ENCODE peak calls at places on chromosomes 11 and 22, in six cellular contexts. G is HAP-1; F is Panc1; J is CD8-positive, alpha-beta T cell; I is cardiac fibroblast; M is colonic mucosa. X is an unnamed sample.

GRCh38 chr11:113167599-113167998 is 146.8 kb upstream of the TTC12 start:
- DNase-seq in J (no peak), G (no peak), I (no peak), F (no peak), M (no peak), X (no peak)

GRCh38 chr11:105022998-105023397 is at the start of gene CASP5:
- DNase-seq in F (no peak), I (no peak), J (no peak), G (no peak), M (peak), X (no peak)

GRCh38 chr22:29443861-29444431 is 5.6 kb downstream of the RFPL1 start:
- DNase-seq in F (no peak), G (peak), M (no peak), J (no peak), I (no peak), X (no peak)

GRCh38 chr11:112037527-112037926 is 12.3 kb downstream of the DLAT start:
- DNase-seq in F (no peak), J (no peak), M (no peak), G (no peak), I (no peak), X (no peak)

GRCh38 chr11:15055620-15056356 is 17.6 kb upstream of the CALCB start:
- DNase-seq in J (no peak), M (no peak), F (no peak), G (no peak), I (no peak), X (no peak)

GRCh38 chr22:25196326-25196725 is 3.3 kb upstream of the CRYBB3 start:
- DNase-seq in J (no peak), I (no peak), G (no peak), M (no peak), F (no peak), X (no peak)

GRCh38 chr22:28795932-28796856 is 4.2 kb downstream of the XBP1 start:
- DNase-seq in G (no peak), F (no peak), J (no peak), M (no peak), I (no peak), X (no peak)

GRCh38 chr11:129278586-129279319 is 86.6 kb upstream of the ARHGAP32 start:
- DNase-seq in I (no peak), F (no peak), M (no peak), G (peak), J (no peak), X (peak)

GRCh38 chr11:70415176-70415575 is 16.8 kb downstream of the CTTN start:
- DNase-seq in M (no peak), I (peak), F (no peak), J (no peak), G (no peak), X (no peak)

GRCh38 chr22:38397189-38398097 is 57.6 kb downstream of the KCNJ4 start:
- DNase-seq in I (peak), J (no peak), F (no peak), G (peak), M (peak), X (no peak)

GRCh38 chr11:11510939-11511338 is 110.9 kb downstream of the GALNT18 start:
- DNase-seq in I (no peak), G (no peak), F (no peak), M (no peak), J (no peak), X (peak)

GRCh38 chr11:95229199-95230053 is 1.6 kb downstream of the SESN3 start:
- DNase-seq in M (peak), F (no peak), G (no peak), I (peak), J (no peak), X (no peak)

GRCh38 chr11:9906043-9906791 is 242.3 kb downstream of the SWAP70 start:
- DNase-seq in G (peak), J (no peak), M (no peak), I (peak), F (peak), X (no peak)

GRCh38 chr11:43573233-43573632 is 107.3 kb upstream of the HSD17B12 start:
- DNase-seq in J (no peak), I (peak), G (peak), F (no peak), M (no peak), X (no peak)

GRCh38 chr11:74004694-74005615 is 3.9 kb downstream of the UCP3 start:
- DNase-seq in I (no peak), J (peak), F (no peak), M (no peak), G (no peak), X (no peak)

GRCh38 chr11:82494988-82495432 is 238.7 kb downstream of the FAM181B start:
- DNase-seq in G (peak), F (no peak), M (no peak), I (no peak), J (no peak), X (no peak)

GRCh38 chr11:44043157-44043556 is 4.6 kb upstream of the ACCSL start:
- DNase-seq in G (no peak), J (no peak), I (no peak), F (no peak), M (no peak), X (no peak)

GRCh38 chr11:68954970-68955958 is 25.5 kb downstream of the MRGPRD start:
- DNase-seq in G (no peak), F (no peak), M (peak), I (peak), J (no peak), X (peak)

GRCh38 chr11:61103851-61104423 is 1.6 kb downstream of the CD5 start:
- DNase-seq in G (no peak), I (no peak), F (no peak), J (no peak), M (no peak), X (no peak)

GRCh38 chr11:129967996-129968395 is 34.6 kb downstream of the PRDM10 start:
- DNase-seq in J (no peak), I (no peak), F (no peak), M (no peak), G (no peak), X (no peak)

GRCh38 chr11:12184696-12185095 is 74.3 kb downstream of the MICAL2 start:
- DNase-seq in G (no peak), J (no peak), M (no peak), F (no peak), I (peak), X (no peak)

GRCh38 chr22:38067028-38067415 is 9.8 kb downstream of the PICK1 start:
- DNase-seq in F (no peak), J (no peak), G (no peak), I (no peak), M (no peak), X (no peak)

GRCh38 chr22:31496735-31497146 is 405 bp downstream of the SFI1 start:
- DNase-seq in I (peak), M (peak), J (peak), F (no peak), G (peak), X (no peak)

GRCh38 chr22:31019276-31019930 is 50.3 kb downstream of the TUG1 start:
- DNase-seq in F (no peak), G (no peak), M (no peak), J (no peak), I (no peak), X (no peak)

GRCh38 chr22:38243007-38243775 is 29.6 kb downstream of the TMEM184B start:
- DNase-seq in M (peak), G (no peak), F (no peak), J (no peak), I (peak), X (peak)

GRCh38 chr11:48058777-48059176 is 78.4 kb downstream of the PTPRJ start:
- DNase-seq in J (no peak), G (no peak), I (no peak), F (no peak), M (no peak), X (no peak)

GRCh38 chr11:29293825-29294224 is 723.0 kb downstream of the KCNA4 start:
- DNase-seq in I (peak), G (no peak), M (no peak), J (no peak), F (no peak), X (no peak)

GRCh38 chr11:72685560-72686480 is 11.6 kb upstream of the PDE2A start:
- DNase-seq in F (no peak), J (no peak), M (peak), I (no peak), G (no peak), X (no peak)

GRCh38 chr22:31816750-31817149 is 62.9 kb downstream of the DEPDC5 start:
- DNase-seq in G (no peak), I (no peak), F (no peak), M (no peak), J (no peak), X (no peak)

GRCh38 chr11:62242021-62242420 is at the start of gene SCGB1D2:
- DNase-seq in I (no peak), M (no peak), F (peak), G (no peak), J (no peak), X (peak)

GRCh38 chr11:44356351-44356750 is 46.4 kb upstream of the ALX4 start:
- DNase-seq in J (no peak), I (no peak), M (no peak), G (no peak), F (no peak), X (no peak)

GRCh38 chr11:70122490-70123198 is 44.5 kb downstream of the ANO1 start:
- DNase-seq in F (no peak), M (no peak), J (no peak), G (no peak), I (no peak), X (no peak)

GRCh38 chr11:92657226-92657625 is 312.2 kb upstream of the MTNR1B start:
- DNase-seq in M (no peak), G (no peak), I (no peak), J (no peak), F (no peak), X (no peak)

GRCh38 chr22:45212992-45213751 is 27.5 kb downstream of the KIAA0930 start:
- DNase-seq in M (no peak), J (no peak), F (no peak), G (no peak), I (peak), X (peak)

GRCh38 chr11:118912742-118913410 is 12.8 kb downstream of the BCL9L start:
- DNase-seq in M (peak), I (peak), G (no peak), F (no peak), J (no peak), X (peak)

GRCh38 chr22:25928038-25928437 is 186.1 kb downstream of the MYO18B start:
- DNase-seq in F (no peak), G (no peak), I (no peak), J (no peak), M (no peak), X (no peak)

DNA sequence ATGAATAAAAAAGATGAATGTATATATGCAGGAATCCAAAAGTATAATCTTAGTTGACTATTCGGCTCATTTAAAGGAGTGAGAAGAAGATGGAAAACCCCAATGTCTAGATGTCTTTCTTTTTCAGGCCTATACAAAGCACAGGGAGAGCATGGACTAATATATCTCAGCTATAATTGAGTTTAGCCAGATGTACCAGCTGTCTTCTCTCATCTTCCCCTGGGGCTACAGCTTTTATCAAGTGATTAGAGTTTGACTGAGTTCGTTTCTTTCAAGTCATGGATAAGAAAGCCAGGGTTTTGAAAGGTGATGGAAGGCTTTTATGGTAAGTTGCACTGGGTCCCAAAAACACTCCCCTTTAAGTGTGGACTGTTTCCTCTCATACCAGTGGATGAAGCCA is 1172.8 kb upstream of the TENM4 start:
- DNase-seq in M (no peak), G (no peak), F (no peak), I (no peak), J (no peak), X (no peak)
- H3K4me3 ChIP-seq in M (no peak), G (no peak), F (no peak), I (no peak), J (no peak), X (no peak)

GRCh38 chr22:49567894-49568750 is 259.6 kb downstream of the BRD1 start:
- DNase-seq in G (peak), I (no peak), J (no peak), F (no peak), M (no peak), X (no peak)
- H3K4me3 ChIP-seq in G (no peak), I (no peak), J (no peak), F (no peak), M (no peak), X (no peak)

GRCh38 chr11:2380807-2381350 is 3.8 kb downstream of the CD81 start:
- DNase-seq in I (peak), G (no peak), F (no peak), J (no peak), M (peak), X (peak)

GRCh38 chr11:2378527-2379210 is 1.6 kb downstream of the CD81 start:
- DNase-seq in J (no peak), M (no peak), G (no peak), I (peak), F (no peak), X (peak)

GRCh38 chr11:2380396-2380795 is 3.3 kb downstream of the CD81 start:
- DNase-seq in G (no peak), I (no peak), J (no peak), F (no peak), M (no peak), X (no peak)

GRCh38 chr11:2377511-2378443 is 667 bp downstream of the CD81 start:
- DNase-seq in F (no peak), J (no peak), G (peak), M (peak), I (peak), X (peak)

DNA sequence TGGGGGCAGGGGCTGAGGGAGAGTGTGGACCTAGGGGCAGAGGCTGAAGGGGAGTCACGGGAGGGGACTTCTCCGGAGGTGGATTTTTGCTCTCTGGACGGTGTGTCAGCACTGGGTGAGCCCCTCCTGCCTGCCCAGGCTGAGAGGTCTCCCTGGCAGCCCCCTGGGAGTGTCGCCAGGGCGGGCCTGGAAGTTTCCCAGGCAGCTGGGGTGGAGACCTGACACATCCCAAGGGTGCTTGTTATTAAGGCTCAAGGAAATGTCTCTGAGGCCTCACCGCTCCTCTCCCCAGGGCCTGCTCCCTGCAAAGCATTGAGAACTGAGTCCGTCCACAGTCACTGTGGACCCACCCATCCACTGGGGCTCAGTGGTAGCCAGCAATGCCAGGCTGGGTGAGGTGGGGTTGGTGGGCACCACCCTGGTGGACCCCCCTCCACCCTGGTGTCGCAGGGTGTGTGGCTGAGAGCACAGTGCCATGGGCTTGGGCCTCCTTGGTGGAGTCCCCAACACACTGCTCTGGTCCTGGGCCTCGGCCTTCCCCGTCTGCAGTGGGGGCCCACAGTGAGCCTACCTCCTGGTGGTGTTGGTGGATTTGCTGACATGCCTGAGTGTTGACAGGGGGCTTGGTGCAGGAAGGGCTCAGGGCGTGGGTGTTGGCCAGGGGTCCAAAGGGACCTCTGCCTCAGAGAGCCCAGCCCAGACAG is 2.5 kb downstream of the CD81 start:
- DNase-seq in I (peak), J (no peak), F (no peak), M (no peak), G (no peak), X (no peak)
- H3K4me3 ChIP-seq in I (peak), J (no peak), F (no peak), M (peak), G (no peak), X (no peak)

DNA sequence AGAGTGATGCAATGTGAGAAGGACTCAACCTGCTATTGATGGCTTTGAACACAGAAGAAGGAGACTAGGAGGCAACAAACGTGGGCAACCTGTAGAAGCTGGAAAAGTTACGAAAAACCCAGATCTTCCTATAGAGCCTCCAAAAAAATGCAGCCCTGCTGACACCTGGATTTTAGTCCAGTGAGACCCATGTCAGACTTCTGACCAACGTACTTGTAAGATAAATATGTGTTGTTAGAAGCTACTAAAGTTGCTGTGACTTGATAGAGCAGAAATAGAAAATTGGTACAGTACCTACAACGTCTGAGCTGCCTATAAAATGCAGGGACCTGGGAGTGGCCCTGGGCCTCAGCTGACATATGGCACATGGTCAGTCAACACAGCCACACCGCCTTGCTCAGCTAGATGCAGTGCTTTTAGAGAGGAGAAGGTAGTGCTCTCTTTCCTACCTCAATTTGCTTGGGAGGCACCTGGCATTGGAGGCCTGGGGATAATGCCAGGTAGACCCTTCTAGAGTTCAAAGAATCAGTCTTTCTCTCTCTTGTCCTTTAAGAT is 97.4 kb downstream of the ARL14EP start:
- DNase-seq in M (peak), G (no peak), I (no peak), F (no peak), J (no peak), X (no peak)
- H3K4me3 ChIP-seq in M (no peak), G (no peak), I (no peak), F (no peak), J (no peak), X (no peak)

GRCh38 chr11:693415-693831 is 1.6 kb downstream of the DEAF1 start:
- DNase-seq in G (peak), I (peak), F (no peak), M (no peak), J (no peak), X (no peak)
- H3K4me3 ChIP-seq in G (peak), I (no peak), F (peak), M (no peak), J (peak), X (no peak)

GRCh38 chr11:121426476-121427454 is 25.3 kb upstream of the SORL1 start:
- DNase-seq in I (no peak), G (no peak), M (peak), F (no peak), J (no peak), X (peak)
- H3K4me3 ChIP-seq in I (no peak), G (no peak), M (peak), F (peak), J (peak), X (no peak)

X was measured in adrenal gland.